ENCODE peak calls at places on chromosomes 11 and 22, in eight cellular contexts. One of them, this sample, is unnamed. For H3K4me1 and H3K36me3, the result is how much of the 10 kb centered on the place peaks cover.

GRCh38 chr11:11774928-11775327 is 66.8 kb upstream of the USP47 start:
- DNase-seq in pancreas: no peak
- DNase-seq in tibial artery: no peak
- DNase-seq in left ventricle myocardium inferior: no peak
- DNase-seq in cardiac muscle cell: no peak
- DNase-seq in fibroblast of lung: no peak
- DNase-seq in tibial nerve: no peak
- DNase-seq in heart left ventricle: no peak
- DNase-seq in this sample: no peak

GRCh38 chr11:44978961-44979331 is 28.3 kb upstream of the TP53I11 start:
- DNase-seq in pancreas: peak
- DNase-seq in tibial artery: no peak
- DNase-seq in left ventricle myocardium inferior: no peak
- DNase-seq in cardiac muscle cell: no peak
- DNase-seq in fibroblast of lung: no peak
- DNase-seq in tibial nerve: no peak
- DNase-seq in heart left ventricle: no peak
- DNase-seq in this sample: peak

GRCh38 chr11:54946429-54946828 is 239.8 kb downstream of the OR4A5 start:
- DNase-seq in pancreas: no peak
- DNase-seq in tibial artery: no peak
- DNase-seq in left ventricle myocardium inferior: no peak
- DNase-seq in cardiac muscle cell: no peak
- DNase-seq in fibroblast of lung: no peak
- DNase-seq in tibial nerve: no peak
- DNase-seq in heart left ventricle: no peak
- DNase-seq in this sample: no peak

GRCh38 chr22:21797444-21798221 is 62.0 kb upstream of the YPEL1 start:
- DNase-seq in pancreas: no peak
- DNase-seq in tibial artery: no peak
- DNase-seq in left ventricle myocardium inferior: no peak
- DNase-seq in cardiac muscle cell: peak
- DNase-seq in fibroblast of lung: no peak
- DNase-seq in tibial nerve: no peak
- DNase-seq in heart left ventricle: no peak
- DNase-seq in this sample: no peak

GRCh38 chr11:64210301-64211020 is 3.9 kb downstream of the FERMT3 start:
- DNase-seq in pancreas: no peak
- DNase-seq in tibial artery: no peak
- DNase-seq in left ventricle myocardium inferior: no peak
- DNase-seq in cardiac muscle cell: no peak
- DNase-seq in fibroblast of lung: no peak
- DNase-seq in tibial nerve: no peak
- DNase-seq in heart left ventricle: peak
- DNase-seq in this sample: no peak

GRCh38 chr11:27216268-27217149 is 146.5 kb downstream of the CCDC34 start:
- DNase-seq in pancreas: peak
- DNase-seq in tibial artery: no peak
- DNase-seq in left ventricle myocardium inferior: peak
- DNase-seq in cardiac muscle cell: peak
- DNase-seq in fibroblast of lung: peak
- DNase-seq in tibial nerve: no peak
- DNase-seq in heart left ventricle: peak
- DNase-seq in this sample: no peak

GRCh38 chr11:724063-724732 is 18.2 kb downstream of the EPS8L2 start:
- DNase-seq in pancreas: peak
- DNase-seq in tibial artery: no peak
- DNase-seq in left ventricle myocardium inferior: no peak
- DNase-seq in cardiac muscle cell: no peak
- DNase-seq in fibroblast of lung: no peak
- DNase-seq in tibial nerve: no peak
- DNase-seq in heart left ventricle: no peak
- DNase-seq in this sample: no peak

GRCh38 chr11:57556041-57556440 is 11.4 kb downstream of the UBE2L6 start:
- DNase-seq in pancreas: no peak
- DNase-seq in tibial artery: no peak
- DNase-seq in left ventricle myocardium inferior: no peak
- DNase-seq in cardiac muscle cell: no peak
- DNase-seq in fibroblast of lung: no peak
- DNase-seq in tibial nerve: no peak
- DNase-seq in heart left ventricle: no peak
- DNase-seq in this sample: no peak

GRCh38 chr11:95485115-95485900 is 254.3 kb upstream of the SESN3 start:
- DNase-seq in pancreas: no peak
- DNase-seq in tibial artery: no peak
- DNase-seq in left ventricle myocardium inferior: no peak
- DNase-seq in cardiac muscle cell: no peak
- DNase-seq in fibroblast of lung: no peak
- DNase-seq in tibial nerve: no peak
- DNase-seq in heart left ventricle: no peak
- DNase-seq in this sample: no peak

GRCh38 chr11:102886999-102887398 is 12.2 kb upstream of the MMP12 start:
- DNase-seq in pancreas: no peak
- DNase-seq in tibial artery: no peak
- DNase-seq in left ventricle myocardium inferior: no peak
- DNase-seq in cardiac muscle cell: no peak
- DNase-seq in fibroblast of lung: no peak
- DNase-seq in tibial nerve: no peak
- DNase-seq in heart left ventricle: no peak
- DNase-seq in this sample: no peak

GRCh38 chr11:10699072-10699471 is 5.5 kb upstream of the IRAG1 start:
- DNase-seq in pancreas: no peak
- DNase-seq in tibial artery: no peak
- DNase-seq in left ventricle myocardium inferior: no peak
- DNase-seq in cardiac muscle cell: no peak
- DNase-seq in fibroblast of lung: peak
- DNase-seq in tibial nerve: no peak
- DNase-seq in heart left ventricle: no peak
- DNase-seq in this sample: no peak

GRCh38 chr11:1834132-1834610 is 619 bp upstream of the SYT8 start:
- DNase-seq in pancreas: peak
- DNase-seq in tibial artery: no peak
- DNase-seq in left ventricle myocardium inferior: no peak
- DNase-seq in cardiac muscle cell: no peak
- DNase-seq in fibroblast of lung: no peak
- DNase-seq in tibial nerve: no peak
- DNase-seq in heart left ventricle: peak
- DNase-seq in this sample: peak

GRCh38 chr11:109034341-109034696 is 369.4 kb downstream of the DDX10 start:
- DNase-seq in pancreas: no peak
- DNase-seq in tibial artery: no peak
- DNase-seq in left ventricle myocardium inferior: no peak
- DNase-seq in cardiac muscle cell: no peak
- DNase-seq in fibroblast of lung: no peak
- DNase-seq in tibial nerve: no peak
- DNase-seq in heart left ventricle: no peak
- DNase-seq in this sample: no peak

GRCh38 chr11:118010738-118011461 is 24.7 kb downstream of the IL10RA start:
- DNase-seq in pancreas: no peak
- DNase-seq in tibial artery: peak
- DNase-seq in left ventricle myocardium inferior: peak
- DNase-seq in cardiac muscle cell: no peak
- DNase-seq in fibroblast of lung: no peak
- DNase-seq in tibial nerve: no peak
- DNase-seq in heart left ventricle: peak
- DNase-seq in this sample: no peak

GRCh38 chr22:48205790-48206189 is 1443.3 kb downstream of the TBC1D22A start:
- DNase-seq in pancreas: no peak
- DNase-seq in tibial artery: no peak
- DNase-seq in left ventricle myocardium inferior: no peak
- DNase-seq in cardiac muscle cell: no peak
- DNase-seq in fibroblast of lung: no peak
- DNase-seq in tibial nerve: no peak
- DNase-seq in heart left ventricle: no peak
- DNase-seq in this sample: no peak

GRCh38 chr22:35354068-35354467 is 26.8 kb upstream of the HMOX1 start:
- DNase-seq in pancreas: no peak
- DNase-seq in tibial artery: no peak
- DNase-seq in left ventricle myocardium inferior: no peak
- DNase-seq in cardiac muscle cell: no peak
- DNase-seq in fibroblast of lung: no peak
- DNase-seq in tibial nerve: no peak
- DNase-seq in heart left ventricle: no peak
- DNase-seq in this sample: no peak

GRCh38 chr11:96260067-96260511 is 82.9 kb downstream of the MAML2 start:
- DNase-seq in pancreas: no peak
- DNase-seq in tibial artery: no peak
- DNase-seq in left ventricle myocardium inferior: no peak
- DNase-seq in cardiac muscle cell: no peak
- DNase-seq in fibroblast of lung: no peak
- DNase-seq in tibial nerve: no peak
- DNase-seq in heart left ventricle: no peak
- DNase-seq in this sample: no peak

GRCh38 chr11:84398017-84398626 is 1112.0 kb upstream of the CCDC90B start:
- DNase-seq in pancreas: no peak
- DNase-seq in tibial artery: no peak
- DNase-seq in left ventricle myocardium inferior: no peak
- DNase-seq in cardiac muscle cell: peak
- DNase-seq in fibroblast of lung: no peak
- DNase-seq in tibial nerve: no peak
- DNase-seq in heart left ventricle: no peak
- DNase-seq in this sample: no peak

GRCh38 chr11:11570823-11571222 is 51.0 kb downstream of the GALNT18 start:
- DNase-seq in pancreas: no peak
- DNase-seq in tibial artery: no peak
- DNase-seq in left ventricle myocardium inferior: no peak
- DNase-seq in cardiac muscle cell: no peak
- DNase-seq in fibroblast of lung: no peak
- DNase-seq in tibial nerve: no peak
- DNase-seq in heart left ventricle: no peak
- DNase-seq in this sample: no peak

GRCh38 chr22:39622881-39623367 is 52.4 kb downstream of the CACNA1I start:
- DNase-seq in pancreas: peak
- DNase-seq in tibial artery: no peak
- DNase-seq in left ventricle myocardium inferior: peak
- DNase-seq in cardiac muscle cell: peak
- DNase-seq in fibroblast of lung: peak
- DNase-seq in tibial nerve: peak
- DNase-seq in heart left ventricle: peak
- DNase-seq in this sample: peak

GRCh38 chr11:17171916-17172315 is 35.9 kb downstream of the PIK3C2A start:
- DNase-seq in pancreas: no peak
- DNase-seq in tibial artery: no peak
- DNase-seq in left ventricle myocardium inferior: no peak
- DNase-seq in cardiac muscle cell: no peak
- DNase-seq in fibroblast of lung: no peak
- DNase-seq in tibial nerve: no peak
- DNase-seq in heart left ventricle: no peak
- DNase-seq in this sample: no peak

DNA sequence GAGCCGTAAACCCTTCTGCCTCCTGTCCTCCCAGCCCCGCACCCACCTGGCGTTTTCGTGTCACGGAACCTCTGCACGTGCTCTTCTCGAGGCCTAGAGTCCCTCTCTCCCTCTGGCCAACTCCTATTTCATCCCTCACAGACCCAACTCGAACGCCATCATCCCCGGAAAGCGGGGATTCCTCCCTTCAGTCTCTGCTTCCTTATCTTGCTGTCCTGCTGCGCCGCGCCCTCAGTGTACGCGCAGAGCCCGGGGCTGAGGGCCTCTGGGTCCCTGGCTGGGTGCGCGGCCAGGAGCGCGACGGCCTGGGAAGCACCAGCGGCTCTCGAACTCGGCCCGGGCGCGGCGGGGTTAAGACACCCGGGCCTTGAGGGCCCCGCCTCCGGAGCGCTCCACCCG is 472 bp upstream of the ATG16L2 start:
- DNase-seq in pancreas: peak
- DNase-seq in tibial artery: peak
- DNase-seq in left ventricle myocardium inferior: peak
- DNase-seq in cardiac muscle cell: peak
- DNase-seq in fibroblast of lung: peak
- DNase-seq in tibial nerve: peak
- DNase-seq in heart left ventricle: peak
- DNase-seq in this sample: peak
- H3K27ac ChIP-seq in pancreas: peak
- H3K27ac ChIP-seq in tibial artery: peak
- H3K27ac ChIP-seq in left ventricle myocardium inferior: peak
- H3K27ac ChIP-seq in cardiac muscle cell: peak
- H3K27ac ChIP-seq in fibroblast of lung: peak
- H3K27ac ChIP-seq in tibial nerve: peak
- H3K27ac ChIP-seq in heart left ventricle: peak
- H3K27ac ChIP-seq in this sample: peak

GRCh38 chr11:93238956-93239355 is 41.2 kb upstream of the SLC36A4 start:
- DNase-seq in pancreas: no peak
- DNase-seq in tibial artery: no peak
- DNase-seq in left ventricle myocardium inferior: no peak
- DNase-seq in cardiac muscle cell: peak
- DNase-seq in fibroblast of lung: no peak
- DNase-seq in tibial nerve: no peak
- DNase-seq in heart left ventricle: no peak
- DNase-seq in this sample: no peak
- H3K4me1 ChIP-seq in pancreas: under half
- H3K4me1 ChIP-seq in tibial artery: under half
- H3K4me1 ChIP-seq in left ventricle myocardium inferior: under half
- H3K4me1 ChIP-seq in cardiac muscle cell: under half
- H3K4me1 ChIP-seq in fibroblast of lung: under half
- H3K4me1 ChIP-seq in tibial nerve: under half
- H3K4me1 ChIP-seq in heart left ventricle: under half
- H3K4me1 ChIP-seq in this sample: under half

GRCh38 chr11:70130636-70131035 is 52.5 kb downstream of the ANO1 start:
- DNase-seq in pancreas: no peak
- DNase-seq in tibial artery: no peak
- DNase-seq in left ventricle myocardium inferior: no peak
- DNase-seq in cardiac muscle cell: no peak
- DNase-seq in fibroblast of lung: no peak
- DNase-seq in tibial nerve: no peak
- DNase-seq in heart left ventricle: no peak
- DNase-seq in this sample: no peak
- H3K36me3 ChIP-seq in pancreas: under half
- H3K36me3 ChIP-seq in tibial artery: under half
- H3K36me3 ChIP-seq in left ventricle myocardium inferior: under half
- H3K36me3 ChIP-seq in cardiac muscle cell: under half
- H3K36me3 ChIP-seq in fibroblast of lung: under half
- H3K36me3 ChIP-seq in tibial nerve: under half
- H3K36me3 ChIP-seq in heart left ventricle: under half
- H3K36me3 ChIP-seq in this sample: under half

GRCh38 chr11:67421421-67422031 is 6.0 kb downstream of the CARNS1 start:
- DNase-seq in pancreas: no peak
- DNase-seq in tibial artery: no peak
- DNase-seq in left ventricle myocardium inferior: no peak
- DNase-seq in cardiac muscle cell: no peak
- DNase-seq in fibroblast of lung: no peak
- DNase-seq in tibial nerve: no peak
- DNase-seq in heart left ventricle: no peak
- DNase-seq in this sample: no peak
- H3K27ac ChIP-seq in pancreas: peak
- H3K27ac ChIP-seq in tibial artery: peak
- H3K27ac ChIP-seq in left ventricle myocardium inferior: peak
- H3K27ac ChIP-seq in cardiac muscle cell: no peak
- H3K27ac ChIP-seq in fibroblast of lung: no peak
- H3K27ac ChIP-seq in tibial nerve: peak
- H3K27ac ChIP-seq in heart left ventricle: no peak
- H3K27ac ChIP-seq in this sample: peak

DNA sequence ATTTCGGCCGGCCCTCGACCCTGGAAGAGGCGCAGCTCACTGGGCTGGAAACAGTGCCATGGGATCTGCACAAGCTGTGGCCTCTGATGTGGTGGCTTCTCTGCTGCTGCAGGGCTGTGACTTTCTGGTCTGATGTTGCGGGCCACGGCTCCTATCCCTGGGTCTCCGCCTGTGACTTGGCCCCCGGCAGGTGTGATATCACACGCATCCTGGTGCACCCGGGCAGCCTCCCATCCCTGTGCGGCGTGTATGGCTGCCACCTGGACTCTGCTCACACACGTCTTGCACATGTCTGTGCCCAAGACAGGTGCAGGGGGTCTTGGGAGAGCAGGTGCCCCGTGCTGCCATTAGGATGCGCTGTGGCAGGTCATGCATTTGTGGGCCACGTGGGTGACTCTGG is 31.1 kb downstream of the GRAMD4 start:
- DNase-seq in pancreas: no peak
- DNase-seq in tibial artery: no peak
- DNase-seq in left ventricle myocardium inferior: no peak
- DNase-seq in cardiac muscle cell: no peak
- DNase-seq in fibroblast of lung: no peak
- DNase-seq in tibial nerve: no peak
- DNase-seq in heart left ventricle: no peak
- DNase-seq in this sample: no peak
- H3K4me1 ChIP-seq in pancreas: under half
- H3K4me1 ChIP-seq in tibial artery: under half
- H3K4me1 ChIP-seq in left ventricle myocardium inferior: half or more
- H3K4me1 ChIP-seq in cardiac muscle cell: under half
- H3K4me1 ChIP-seq in fibroblast of lung: under half
- H3K4me1 ChIP-seq in tibial nerve: under half
- H3K4me1 ChIP-seq in heart left ventricle: half or more
- H3K4me1 ChIP-seq in this sample: under half

This sample was measured in small intestine.